ENCODE peak calls at places on chromosomes 16 and 17, in four cellular contexts. L is suprapubic skin; B is stimulated activated CD4-positive, alpha-beta T cell treated with anti-CD3 and anti-CD28 coated beads, Interleukin-1b, Interleukin-23, amount 100 ng/mL, for 1 hour; F is T-helper 2 cell. S is an unnamed sample.

GRCh38 chr17:38798614-38799500 is 499 bp downstream of the PIP4K2B start:
- DNase-seq in F (peak; percentile 24), B (peak; percentile 11), L (no peak), S (peak; percentile 58)

GRCh38 chr16:87169509-87169985 is 147.6 kb downstream of the C16orf95 start:
- DNase-seq in F (no peak), B (no peak), L (no peak), S (no peak)

GRCh38 chr17:10041916-10042588 is 137.0 kb upstream of the RCVRN start:
- DNase-seq in F (no peak), L (no peak), B (no peak), S (no peak)

GRCh38 chr16:31107465-31107867 is 720 bp upstream of the BCKDK start:
- DNase-seq in B (no peak), L (no peak), F (no peak), S (no peak)

GRCh38 chr16:72814226-72814625 is 233.7 kb downstream of the ZFHX3 start:
- DNase-seq in L (no peak), F (no peak), B (no peak), S (no peak)

GRCh38 chr16:14249291-14250032 is 178.3 kb downstream of the MRTFB start:
- DNase-seq in F (no peak), L (no peak), B (peak; percentile 14), S (peak; percentile 32)

GRCh38 chr16:84548971-84549844 is 44.7 kb upstream of the MEAK7 start:
- DNase-seq in B (no peak), L (no peak), F (no peak), S (peak; percentile 40)

GRCh38 chr16:67301080-67301757 is 21.9 kb downstream of the PLEKHG4 start:
- DNase-seq in F (no peak), L (no peak), B (no peak), S (no peak)

GRCh38 chr17:82229686-82230626 is 1.1 kb downstream of the SLC16A3 start:
- DNase-seq in F (no peak), L (no peak), B (no peak), S (peak; percentile 43)

GRCh38 chr16:8677481-8677880 is 3.1 kb downstream of the ABAT start:
- DNase-seq in L (no peak), B (no peak), F (no peak), S (no peak)

GRCh38 chr17:50147841-50148225 is 2.6 kb downstream of the PPP1R9B start:
- DNase-seq in B (no peak), L (no peak), F (no peak), S (peak; percentile 82)

GRCh38 chr17:3961564-3962047 is 2.6 kb downstream of the ATP2A3 start:
- DNase-seq in B (no peak), L (no peak), F (no peak), S (no peak)

GRCh38 chr16:49921791-49922456 is 66.0 kb upstream of the ZNF423 start:
- DNase-seq in B (peak; percentile 2), F (no peak), L (no peak), S (peak; percentile 69)

GRCh38 chr16:58044266-58045019 is 18.9 kb downstream of the MMP15 start:
- DNase-seq in L (no peak), F (no peak), B (no peak), S (no peak)

GRCh38 chr17:3528604-3529511 is 28.8 kb downstream of the TRPV3 start:
- DNase-seq in F (no peak), B (no peak), L (no peak), S (peak; percentile 69)

GRCh38 chr16:10240854-10241613 is 58.8 kb upstream of the GRIN2A start:
- DNase-seq in B (no peak), F (no peak), L (no peak), S (no peak)

GRCh38 chr17:71933306-71933705 is 187.5 kb upstream of the SOX9 start:
- DNase-seq in F (no peak), B (no peak), L (no peak), S (no peak)

GRCh38 chr17:45666046-45666600 is 118.0 kb upstream of the CRHR1 start:
- DNase-seq in B (no peak), F (no peak), L (no peak), S (no peak)

GRCh38 chr17:31389673-31390381 is 1.6 kb upstream of the RAB11FIP4 start:
- DNase-seq in L (no peak), F (no peak), B (no peak), S (no peak)

GRCh38 chr16:88639231-88640038 is 1.1 kb downstream of the IL17C start:
- DNase-seq in F (no peak), L (no peak), B (no peak), S (peak; percentile 69)

GRCh38 chr17:39553326-39553945 is 54.3 kb downstream of the NEUROD2 start:
- DNase-seq in F (no peak), L (no peak), B (no peak), S (peak; percentile 60)